ENCODE peak calls at places on chromosomes 7 and 10, in six cellular contexts. O is foreskin fibroblast, J is colonic mucosa, E is tibial nerve, R is neural progenitor cell, G is AG10803. C is an unnamed sample.

GRCh38 chr7:99752354-99752753 is 17.4 kb upstream of the CYP3A7 start:
- DNase-seq in O (peak), J (peak), E (no peak), R (no peak), G (peak), C (peak)

GRCh38 chr10:62384057-62384446 is 9.9 kb downstream of the ZNF365 start:
- DNase-seq in O (peak), J (no peak), E (no peak), R (no peak), G (peak), C (peak)

GRCh38 chr7:6520163-6520981 is 30.9 kb downstream of the GRID2IP start:
- DNase-seq in O (no peak), J (no peak), E (no peak), R (no peak), G (no peak), C (no peak)

GRCh38 chr7:66075590-66076458 is at the start of gene ASL:
- DNase-seq in O (peak), J (peak), E (peak), R (peak), G (peak), C (peak)

GRCh38 chr7:45663965-45664623 is 89.9 kb downstream of the ADCY1 start:
- DNase-seq in O (no peak), J (peak), E (no peak), R (no peak), G (no peak), C (no peak)

GRCh38 chr10:127145173-127145572 is 51.2 kb downstream of the INSYN2A start:
- DNase-seq in O (peak), J (no peak), E (no peak), R (no peak), G (peak), C (peak)

GRCh38 chr10:118394557-118395194 is 52.6 kb upstream of the FAM204A start:
- DNase-seq in O (no peak), J (no peak), E (no peak), R (no peak), G (no peak), C (peak)

GRCh38 chr7:81173766-81174281 is 255.0 kb upstream of the SEMA3C start:
- DNase-seq in O (peak), J (no peak), E (no peak), R (peak), G (peak), C (peak)

GRCh38 chr7:151039850-151040548 is 8.3 kb upstream of the ASIC3 start:
- DNase-seq in O (no peak), J (no peak), E (no peak), R (no peak), G (no peak), C (no peak)

GRCh38 chr7:29139796-29140195 is 6.5 kb downstream of the CPVL start:
- DNase-seq in O (no peak), J (no peak), E (no peak), R (no peak), G (no peak), C (no peak)

GRCh38 chr7:132434041-132434440 is 142.2 kb downstream of the PLXNA4 start:
- DNase-seq in O (no peak), J (no peak), E (no peak), R (no peak), G (no peak), C (no peak)

GRCh38 chr7:88307841-88308240 is 1.1 kb upstream of the STEAP4 start:
- DNase-seq in O (no peak), J (no peak), E (no peak), R (no peak), G (no peak), C (no peak)

GRCh38 chr10:49139000-49139865 is 5.4 kb upstream of the FAM170B start:
- DNase-seq in O (peak), J (no peak), E (no peak), R (no peak), G (peak), C (peak)

GRCh38 chr10:97708976-97709745 is 4.4 kb upstream of the MARVELD1 start:
- DNase-seq in O (peak), J (peak), E (peak), R (peak), G (peak), C (peak)

GRCh38 chr10:71252195-71252594 is 39.8 kb downstream of the UNC5B start:
- DNase-seq in O (no peak), J (peak), E (no peak), R (no peak), G (no peak), C (no peak)

GRCh38 chr10:77405771-77406241 is 231.8 kb downstream of the KCNMA1 start:
- DNase-seq in O (peak), J (peak), E (no peak), R (peak), G (peak), C (peak)

GRCh38 chr10:17138450-17139062 is 8.9 kb upstream of the CUBN start:
- DNase-seq in O (no peak), J (no peak), E (no peak), R (no peak), G (no peak), C (no peak)

GRCh38 chr7:2175091-2175490 is 57.7 kb downstream of the MAD1L1 start:
- DNase-seq in O (no peak), J (no peak), E (no peak), R (no peak), G (no peak), C (no peak)

GRCh38 chr7:45568536-45569289 is 5.5 kb upstream of the ADCY1 start:
- DNase-seq in O (no peak), J (no peak), E (no peak), R (no peak), G (no peak), C (no peak)

GRCh38 chr10:71921319-71922027 is 42.7 kb upstream of the CHST3 start:
- DNase-seq in O (no peak), J (peak), E (no peak), R (peak), G (no peak), C (peak)

GRCh38 chr7:106598663-106599342 is 62.2 kb downstream of the CCDC71L start:
- DNase-seq in O (no peak), J (peak), E (peak), R (peak), G (peak), C (peak)

GRCh38 chr10:77605466-77605865 is 32.1 kb downstream of the KCNMA1 start:
- DNase-seq in O (no peak), J (peak), E (no peak), R (peak), G (peak), C (no peak)

GRCh38 chr7:105594034-105594433 is 12.7 kb upstream of the EFCAB10 start:
- DNase-seq in O (no peak), J (no peak), E (no peak), R (no peak), G (no peak), C (no peak)
- TF ChIP-seq CTCF in O (no peak), J (no peak), E (no peak), R (peak), G (no peak), C (no peak)

GRCh38 chr7:18861514-18861913 is 255.9 kb downstream of the TWIST1 start:
- DNase-seq in O (peak), J (no peak), E (no peak), R (no peak), G (peak), C (peak)
- H3K4me3 ChIP-seq in O (no peak), J (no peak), E (no peak), R (no peak), G (no peak), C (no peak)

DNA sequence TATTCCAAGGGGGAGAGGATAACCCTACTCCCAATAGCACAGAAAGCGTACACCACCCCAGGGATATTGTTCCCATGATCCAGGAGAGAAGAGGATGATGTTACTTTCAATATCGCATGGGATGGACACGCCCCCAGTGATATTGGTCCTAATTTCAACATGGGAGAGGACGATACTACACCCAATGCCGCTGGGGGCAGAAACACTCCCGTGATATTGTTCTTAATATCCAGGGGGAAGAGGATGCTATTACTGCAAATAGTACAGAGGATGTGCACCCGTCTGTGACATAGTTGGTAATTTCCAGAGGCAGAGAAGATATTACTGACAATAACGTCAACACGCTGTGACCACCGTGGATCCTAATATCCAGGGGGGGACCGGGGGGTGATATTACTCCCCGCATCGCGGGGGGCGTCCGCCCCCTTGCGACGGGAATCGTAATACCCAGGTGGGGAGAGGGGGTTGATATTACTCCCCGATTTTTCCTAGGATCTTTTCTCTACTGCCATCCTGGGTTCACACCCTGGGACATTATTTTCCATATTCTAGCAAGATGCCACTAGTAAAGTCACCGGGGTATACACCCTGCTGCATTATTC is 16.6 kb downstream of the MEIG1 start:
- DNase-seq in O (no peak), J (no peak), E (no peak), R (no peak), G (no peak), C (no peak)
- TF ChIP-seq CTCF in O (peak), J (no peak), E (no peak), R (peak), G (peak), C (peak)

GRCh38 chr10:68088030-68088396 is 12.9 kb upstream of the HERC4 start:
- DNase-seq in O (no peak), J (no peak), E (no peak), R (no peak), G (no peak), C (no peak)
- H3K4me3 ChIP-seq in O (no peak), J (no peak), E (no peak), R (no peak), G (no peak), C (no peak)

DNA sequence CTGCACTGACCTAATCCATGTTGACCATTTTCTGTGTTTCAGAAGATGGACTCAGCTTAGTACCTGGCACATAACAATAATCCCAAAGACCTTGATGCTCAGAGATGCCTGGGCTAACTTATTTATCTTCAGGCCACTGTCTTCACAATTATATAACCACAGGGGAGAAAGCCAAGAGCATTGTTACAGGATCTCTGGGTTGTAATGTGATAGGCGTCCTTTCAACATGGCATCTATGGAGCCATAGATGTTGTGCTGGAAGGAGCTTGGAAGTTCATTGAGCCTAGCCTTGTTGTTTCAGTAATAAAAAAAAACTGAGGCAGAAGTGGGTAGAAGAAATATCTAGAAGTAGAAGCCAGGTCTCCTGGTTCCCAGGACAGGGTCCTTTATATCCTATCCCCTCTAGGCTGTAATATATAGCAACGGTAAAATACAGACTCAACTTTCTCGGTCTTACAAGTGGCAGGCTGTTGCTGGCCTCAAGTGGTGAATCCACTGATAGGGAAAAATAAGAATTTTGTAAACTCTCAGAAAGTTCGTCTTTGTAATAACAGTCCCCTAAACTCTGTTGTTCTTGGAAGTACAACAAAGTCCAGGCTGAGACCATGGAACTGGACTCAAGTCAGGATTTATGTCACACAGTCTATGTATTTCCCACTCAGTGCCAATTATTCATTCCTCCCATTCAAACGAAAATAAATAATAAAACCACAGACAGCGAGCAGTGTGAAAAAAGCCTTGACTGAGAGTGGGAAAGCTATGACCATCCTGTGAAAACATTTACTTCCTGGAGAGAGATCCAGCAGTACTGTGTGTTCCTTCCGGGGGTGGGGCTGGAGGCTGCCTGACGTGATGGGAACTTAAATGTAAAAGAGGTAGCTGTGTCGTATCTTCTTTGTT is 277.6 kb downstream of the REEP3 start:
- DNase-seq in O (peak), J (peak), E (peak), R (no peak), G (peak), C (peak)
- TF ChIP-seq CTCF in O (no peak), J (no peak), E (no peak), R (no peak), G (peak), C (no peak)

DNA sequence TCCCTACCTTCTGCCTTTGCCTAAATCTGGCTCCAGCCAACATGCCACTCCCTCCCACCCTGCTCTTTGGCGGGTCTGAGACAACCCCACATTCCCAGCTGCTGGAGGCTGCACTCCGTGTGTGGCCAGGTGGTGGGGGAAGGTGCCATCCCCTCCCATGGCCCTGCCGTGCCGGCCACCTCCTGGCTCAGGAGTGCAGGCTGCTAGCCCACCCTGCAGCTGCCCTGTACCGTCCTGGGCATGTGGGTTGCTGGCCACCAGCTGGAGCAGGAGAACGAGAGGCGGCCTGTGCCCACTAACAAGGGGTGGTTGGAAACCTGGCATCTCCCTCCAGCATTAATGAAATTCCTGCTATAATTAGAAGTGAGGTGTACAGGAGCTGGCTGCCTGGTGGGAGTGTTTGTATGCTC is 97.6 kb downstream of the ZMIZ1 start:
- DNase-seq in O (no peak), J (no peak), E (no peak), R (no peak), G (no peak), C (no peak)
- H3K4me3 ChIP-seq in O (no peak), J (no peak), E (no peak), R (no peak), G (no peak), C (no peak)